ENCODE peak calls at places on chromosomes 1 and 21, in five cellular contexts. J, L, A, X and C are unnamed samples.

GRCh38 chr21:44704636-44705001 is 6.8 kb downstream of the TSPEAR start:
- DNase-seq in X (no peak), A (no peak), L (no peak), J (no peak), C (no peak)

GRCh38 chr1:10564063-10564462 is 89.3 kb downstream of the PEX14 start:
- DNase-seq in X (no peak), A (no peak), J (no peak), L (no peak), C (no peak)

GRCh38 chr1:219555031-219555667 is 57.8 kb downstream of the ZC3H11B start:
- DNase-seq in J (no peak), L (peak; percentile 81), X (no peak), A (peak; percentile 72), C (no peak)

GRCh38 chr1:40712405-40712944 is 21.0 kb downstream of the NFYC start:
- DNase-seq in A (no peak), X (no peak), J (no peak), L (no peak), C (no peak)

GRCh38 chr1:117171900-117172501 is 38.7 kb downstream of the VTCN1 start:
- DNase-seq in L (peak; percentile 93), A (no peak), J (no peak), X (peak; percentile 46), C (no peak)

GRCh38 chr1:85550784-85551516 is 29.6 kb upstream of the CCN1 start:
- DNase-seq in L (peak; percentile 48), A (no peak), X (no peak), J (no peak), C (no peak)

GRCh38 chr1:29502901-29503300 is 266.6 kb downstream of the PTPRU start:
- DNase-seq in X (no peak), A (no peak), J (no peak), L (no peak), C (no peak)

GRCh38 chr21:17523007-17523451 is 10.2 kb downstream of the CXADR start:
- DNase-seq in L (no peak), A (no peak), X (no peak), J (no peak), C (no peak)

GRCh38 chr1:247273013-247273412 is 17.1 kb downstream of the VN1R5 start:
- DNase-seq in X (no peak), A (no peak), J (peak; percentile 9), L (no peak), C (no peak)

GRCh38 chr1:240312872-240313271 is 221.2 kb downstream of the FMN2 start:
- DNase-seq in J (no peak), X (no peak), L (peak; percentile 71), A (no peak), C (peak; percentile 1)

GRCh38 chr1:36322786-36323635 is 434 bp downstream of the EVA1B start:
- DNase-seq in A (peak; percentile 49), X (peak; percentile 38), L (peak; percentile 67), J (no peak), C (no peak)

GRCh38 chr21:34934350-34934749 is 114.8 kb downstream of the RUNX1 start:
- DNase-seq in J (no peak), X (no peak), L (no peak), A (no peak), C (no peak)

GRCh38 chr1:6287431-6287886 is 26.6 kb upstream of the GPR153 start:
- DNase-seq in X (peak; percentile 44), A (no peak), L (no peak), J (peak; percentile 42), C (no peak)

GRCh38 chr21:32018381-32018780 is 145.6 kb downstream of the HUNK start:
- DNase-seq in X (no peak), J (no peak), A (no peak), L (no peak), C (no peak)

GRCh38 chr1:214640431-214641213 is 37.6 kb downstream of the CENPF start:
- DNase-seq in L (no peak), X (no peak), J (no peak), A (no peak), C (no peak)

GRCh38 chr1:12104417-12104816 is 41.3 kb downstream of the TNFRSF8 start:
- DNase-seq in J (no peak), X (no peak), A (no peak), L (no peak), C (no peak)

GRCh38 chr1:209246660-209247059 is 336.9 kb upstream of the CAMK1G start:
- DNase-seq in X (no peak), L (no peak), A (no peak), J (no peak), C (no peak)

GRCh38 chr1:97209381-97209780 is 487.8 kb downstream of the PTBP2 start:
- DNase-seq in J (no peak), X (no peak), L (peak; percentile 24), A (no peak), C (no peak)

GRCh38 chr1:5983361-5984103 is 8.7 kb downstream of the NPHP4 start:
- DNase-seq in J (no peak), X (no peak), A (no peak), L (peak; percentile 70), C (no peak)

GRCh38 chr1:67599085-67599484 is 85.9 kb upstream of the GADD45A start:
- DNase-seq in X (no peak), L (peak; percentile 9), J (no peak), A (no peak), C (no peak)

GRCh38 chr1:207831517-207832327 is 79.2 kb downstream of the CD34 start:
- DNase-seq in X (no peak), A (no peak), L (no peak), J (no peak), C (no peak)

GRCh38 chr1:246726255-246726679 is 2.1 kb downstream of the SCCPDH start:
- DNase-seq in A (no peak), L (peak; percentile 14), X (no peak), J (no peak), C (no peak)

GRCh38 chr1:228279011-228279721 is 71.3 kb downstream of the OBSCN start:
- DNase-seq in L (no peak), J (no peak), A (no peak), X (no peak), C (no peak)

GRCh38 chr1:68600049-68600661 is 103.3 kb upstream of the DEPDC1 start:
- DNase-seq in J (no peak), X (no peak), A (peak; percentile 52), L (peak; percentile 52), C (peak; percentile 26)

GRCh38 chr1:57404914-57405313 is 18.9 kb downstream of the DAB1 start:
- DNase-seq in X (no peak), L (no peak), A (no peak), J (no peak), C (no peak)

GRCh38 chr1:43147625-43148319 is 24.3 kb downstream of the EBNA1BP2 start:
- DNase-seq in L (peak; percentile 67), J (no peak), X (peak; percentile 78), A (peak; percentile 97), C (peak; percentile 94)

GRCh38 chr1:41738475-41738874 is 180.2 kb downstream of the HIVEP3 start:
- DNase-seq in X (no peak), J (no peak), L (no peak), A (no peak), C (no peak)

GRCh38 chr1:232669981-232670763 is 40.2 kb upstream of the SIPA1L2 start:
- DNase-seq in A (no peak), X (no peak), L (no peak), J (no peak), C (no peak)

GRCh38 chr21:38223893-38224540 is 32.8 kb upstream of the KCNJ15 start:
- DNase-seq in L (peak; percentile 48), J (no peak), X (no peak), A (no peak), C (peak; percentile 4)

GRCh38 chr1:244106173-244106572 is 55.1 kb downstream of the ZBTB18 start:
- DNase-seq in A (no peak), J (no peak), L (no peak), X (no peak), C (no peak)

GRCh38 chr1:29120955-29121485 is 2.7 kb downstream of the TMEM200B start:
- DNase-seq in X (no peak), A (peak; percentile 90), L (peak; percentile 39), J (no peak), C (peak; percentile 87)